ENCODE peak calls at places on chromosomes 5 and 9, in four cellular contexts. A is HCT116, F is HepG2, I is K562. U is an unnamed sample.

GRCh38 chr9:4106744-4107143 is 193.1 kb downstream of the GLIS3 start:
- DNase-seq in A (no peak), F (no peak), I (no peak), U (no peak)

GRCh38 chr5:7467179-7467578 is 71.2 kb downstream of the ADCY2 start:
- DNase-seq in A (no peak), F (no peak), I (no peak), U (no peak)

GRCh38 chr5:96297867-96298266 is 135.2 kb downstream of the PCSK1 start:
- DNase-seq in A (no peak), F (peak), I (no peak), U (no peak)

GRCh38 chr5:52520171-52520570 is 267.5 kb upstream of the ITGA1 start:
- DNase-seq in A (no peak), F (no peak), I (no peak), U (no peak)

GRCh38 chr9:35729700-35730485 is 2.1 kb downstream of the TLN1 start:
- DNase-seq in A (peak), F (peak), I (peak), U (no peak)

GRCh38 chr5:135833961-135834638 is 363 bp upstream of the SLC25A48 start:
- DNase-seq in A (no peak), F (no peak), I (no peak), U (no peak)

GRCh38 chr9:31637265-31637664 is 747.2 kb upstream of the ACO1 start:
- DNase-seq in A (no peak), F (no peak), I (no peak), U (no peak)

GRCh38 chr5:130109152-130109551 is 204.9 kb downstream of the CHSY3 start:
- DNase-seq in A (peak), F (peak), I (no peak), U (no peak)

GRCh38 chr9:36789886-36790285 is 217.2 kb downstream of the MELK start:
- DNase-seq in A (no peak), F (no peak), I (no peak), U (no peak)

GRCh38 chr5:142385194-142385593 is 60.4 kb upstream of the SPRY4 start:
- DNase-seq in A (no peak), F (no peak), I (no peak), U (no peak)

GRCh38 chr5:167460449-167461020 is 830.9 kb upstream of the WWC1 start:
- DNase-seq in A (no peak), F (no peak), I (no peak), U (no peak)

GRCh38 chr5:67437905-67438845 is 241.6 kb upstream of the CD180 start:
- DNase-seq in A (no peak), F (no peak), I (no peak), U (no peak)

GRCh38 chr5:81554647-81555046 is 160.7 kb upstream of the ACOT12 start:
- DNase-seq in A (no peak), F (no peak), I (no peak), U (no peak)

GRCh38 chr9:126375386-126375785 is 48.8 kb downstream of the MVB12B start:
- DNase-seq in A (no peak), F (peak), I (no peak), U (no peak)

GRCh38 chr5:113682497-113683136 is 169.1 kb downstream of the YTHDC2 start:
- DNase-seq in A (peak), F (no peak), I (no peak), U (no peak)

GRCh38 chr9:77647267-77647658 is 859 bp downstream of the GNA14 start:
- DNase-seq in A (no peak), F (no peak), I (no peak), U (no peak)

GRCh38 chr5:61332369-61332745 is 299 bp downstream of the ZSWIM6 start:
- DNase-seq in A (no peak), F (no peak), I (no peak), U (no peak)

GRCh38 chr5:113336975-113337374 is 97.8 kb downstream of the TSSK1B start:
- DNase-seq in A (peak), F (peak), I (no peak), U (no peak)

GRCh38 chr9:93953492-93954435 is 1.4 kb downstream of the BARX1 start:
- DNase-seq in A (no peak), F (no peak), I (no peak), U (no peak)

GRCh38 chr5:57317341-57317740 is 143.5 kb downstream of the GPBP1 start:
- DNase-seq in A (no peak), F (no peak), I (no peak), U (no peak)

GRCh38 chr9:85258823-85259370 is 482.9 kb downstream of the AGTPBP1 start:
- DNase-seq in A (peak), F (peak), I (peak), U (peak)

GRCh38 chr5:180343110-180343845 is 9.9 kb downstream of the GFPT2 start:
- DNase-seq in A (no peak), F (no peak), I (no peak), U (no peak)

GRCh38 chr9:93673271-93673843 is 97.0 kb downstream of the PHF2 start:
- DNase-seq in A (no peak), F (no peak), I (no peak), U (no peak)

GRCh38 chr5:147673276-147673675 is 109.3 kb downstream of the JAKMIP2 start:
- DNase-seq in A (no peak), F (no peak), I (no peak), U (no peak)

GRCh38 chr5:80399553-80400239 is 8.2 kb upstream of the ZFYVE16 start:
- DNase-seq in A (no peak), F (peak), I (peak), U (peak)

GRCh38 chr5:9714187-9714586 is 84.0 kb upstream of the TAS2R1 start:
- DNase-seq in A (no peak), F (no peak), I (no peak), U (no peak)

GRCh38 chr9:109558718-109559151 is 60.6 kb upstream of the PTPN3 start:
- DNase-seq in A (no peak), F (no peak), I (no peak), U (no peak)

GRCh38 chr9:125439434-125440272 is 178.0 kb downstream of the GAPVD1 start:
- DNase-seq in A (no peak), F (no peak), I (no peak), U (no peak)

GRCh38 chr9:35756743-35757526 is 2.9 kb upstream of the MSMP start:
- DNase-seq in A (peak), F (peak), I (peak), U (no peak)

GRCh38 chr5:97067296-97067695 is 75.1 kb downstream of the LIX1 start:
- DNase-seq in A (no peak), F (no peak), I (no peak), U (no peak)

GRCh38 chr5:160287378-160288051 is 24.8 kb downstream of the CCNJL start:
- DNase-seq in A (no peak), F (peak), I (no peak), U (no peak)

GRCh38 chr5:93894471-93895354 is 153.3 kb upstream of the POU5F2 start:
- DNase-seq in A (peak), F (no peak), I (no peak), U (no peak)

GRCh38 chr5:174430940-174431339 is 293.4 kb upstream of the MSX2 start:
- DNase-seq in A (no peak), F (no peak), I (no peak), U (no peak)

GRCh38 chr5:174433098-174433497 is 291.3 kb upstream of the MSX2 start:
- DNase-seq in A (no peak), F (no peak), I (no peak), U (no peak)

GRCh38 chr5:174431504-174431903 is 292.9 kb upstream of the MSX2 start:
- DNase-seq in A (no peak), F (no peak), I (no peak), U (no peak)

DNA sequence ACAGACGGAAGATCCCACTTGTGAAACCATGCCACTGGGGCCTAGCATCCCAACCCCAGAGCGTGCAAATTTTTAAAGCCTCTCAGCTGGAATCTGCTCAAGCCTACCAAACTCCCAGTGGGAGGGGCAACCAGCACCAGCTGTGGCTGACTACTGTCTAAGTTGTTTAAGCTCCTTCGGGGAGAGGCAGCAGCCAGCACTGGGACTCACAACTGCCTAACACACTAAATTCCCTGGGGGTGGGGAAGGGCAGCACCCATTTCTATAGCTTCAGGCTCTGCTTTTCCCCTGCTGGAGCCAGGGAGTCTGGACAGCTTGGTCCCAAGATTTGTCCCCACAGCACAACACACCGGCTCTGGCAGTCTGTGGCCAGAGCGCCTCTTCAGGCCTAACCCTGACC is 287.6 kb upstream of the MSX2 start:
- DNase-seq in A (no peak), F (no peak), I (no peak), U (no peak)
- H3K4me3 ChIP-seq in A (no peak), F (no peak), I (no peak), U (no peak)

GRCh38 chr5:172370648-172371248 is 83.6 kb downstream of the SH3PXD2B start:
- DNase-seq in A (peak), F (peak), I (peak), U (no peak)
- TF ChIP-seq TCF7L2 in A (no peak), F (no peak), I (no peak), U (no peak)

DNA sequence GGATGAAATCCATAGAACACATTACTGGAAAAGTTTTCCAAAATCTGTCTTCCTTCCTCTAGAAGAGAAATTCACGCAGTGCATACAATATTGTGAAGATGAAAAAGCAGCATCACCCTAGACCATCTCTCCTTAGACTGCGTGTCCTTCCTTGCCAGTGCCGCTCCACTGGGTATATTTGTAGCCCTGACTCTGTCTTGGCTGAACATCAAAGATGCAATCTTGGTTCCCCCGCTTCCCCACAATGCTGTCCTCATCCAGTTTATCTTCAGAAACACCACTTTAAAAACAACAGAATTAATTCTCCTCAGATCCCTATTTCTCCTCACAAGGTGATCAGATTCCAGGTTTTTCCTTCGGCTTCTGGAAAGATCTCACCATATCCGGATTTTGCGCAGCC is 53.9 kb downstream of the ROR2 start:
- DNase-seq in A (no peak), F (no peak), I (no peak), U (no peak)
- H3K4me3 ChIP-seq in A (no peak), F (no peak), I (no peak), U (no peak)

GRCh38 chr9:22416692-22417060 is 29.9 kb upstream of the DMRTA1 start:
- DNase-seq in A (no peak), F (no peak), I (no peak), U (no peak)
- TF ChIP-seq TCF7L2 in A (no peak), F (no peak), I (no peak), U (no peak)

GRCh38 chr9:127741831-127742434 is 6.8 kb upstream of the TOR2A start:
- DNase-seq in A (peak), F (peak), I (peak), U (no peak)
- H3K4me3 ChIP-seq in A (no peak), F (no peak), I (peak), U (peak)